ENCODE peak calls at places on chromosomes 16 and 17, in ten cellular contexts. G, I, C, W, S, Q, U, E, P and A are unnamed samples.

GRCh38 chr16:3879258-3879886 is 1.1 kb downstream of the CREBBP start:
- DNase-seq in W (peak; percentile 27), S (no peak), Q (no peak), U (peak; percentile 42), E (peak; percentile 74), G (no peak), C (no peak), I (peak; percentile 45), P (no peak), A (peak; percentile 67)

GRCh38 chr16:73095885-73096341 is 48.0 kb upstream of the ZFHX3 start:
- DNase-seq in W (no peak), C (no peak), U (no peak), P (peak; percentile 82), E (no peak), Q (no peak), G (no peak), S (no peak), I (peak; percentile 20), A (no peak)

GRCh38 chr16:71648921-71649320 is 22.9 kb downstream of the MARVELD3 start:
- DNase-seq in I (no peak), Q (no peak), W (no peak), E (no peak), P (peak; percentile 30), U (no peak), C (no peak), S (no peak), G (no peak), A (no peak)

GRCh38 chr17:44137891-44138709 is 3.6 kb upstream of the HROB start:
- DNase-seq in G (peak; percentile 100), P (peak; percentile 98), S (peak; percentile 78), W (peak; percentile 71), C (peak; percentile 95), U (peak; percentile 28), I (peak; percentile 65), E (peak; percentile 95), Q (peak; percentile 84), A (peak; percentile 73)

GRCh38 chr17:15261063-15261817 is 3.9 kb downstream of the PMP22 start:
- DNase-seq in I (peak; percentile 56), E (no peak), Q (peak; percentile 76), W (peak; percentile 36), U (peak; percentile 60), P (peak; percentile 68), C (no peak), G (peak; percentile 60), S (peak; percentile 52), A (no peak)

GRCh38 chr17:65530985-65531507 is 30.4 kb downstream of the AXIN2 start:
- DNase-seq in S (no peak), W (no peak), P (no peak), C (no peak), E (no peak), G (peak; percentile 88), I (peak; percentile 38), U (no peak), Q (no peak), A (no peak)

GRCh38 chr17:48121921-48122650 is 14.5 kb downstream of the SNX11 start:
- DNase-seq in G (no peak), E (no peak), P (no peak), C (no peak), Q (no peak), I (no peak), U (no peak), S (no peak), W (no peak), A (no peak)

GRCh38 chr16:69924777-69925191 is 26.4 kb upstream of the CLEC18A start:
- DNase-seq in P (no peak), G (peak; percentile 81), E (no peak), S (peak; percentile 85), U (peak; percentile 53), W (no peak), I (peak; percentile 81), C (no peak), Q (peak; percentile 87), A (no peak)

GRCh38 chr17:49944451-49944850 is 24.5 kb upstream of the DLX4 start:
- DNase-seq in P (no peak), I (no peak), E (no peak), C (no peak), W (no peak), G (no peak), U (no peak), Q (no peak), S (no peak), A (no peak)

DNA sequence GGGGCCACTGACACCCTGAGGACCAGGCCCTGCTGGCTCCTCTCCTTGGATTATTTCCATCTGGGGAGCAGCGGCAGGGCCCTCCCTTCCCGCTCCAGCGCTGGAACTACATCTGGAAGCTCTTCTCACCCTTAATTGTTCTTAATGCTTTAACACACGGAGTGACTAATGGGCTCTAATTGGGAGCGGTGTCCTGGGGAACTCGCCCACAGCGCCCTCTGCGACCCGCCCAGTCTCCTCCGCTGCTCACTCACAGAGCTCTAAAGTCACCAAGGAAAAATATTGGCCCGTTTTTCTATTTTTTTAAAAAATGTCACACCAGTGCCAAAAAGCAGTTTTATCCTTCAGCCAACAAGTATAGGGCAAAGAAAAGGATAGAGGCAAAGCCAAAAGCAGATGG is 134.8 kb downstream of the RBFOX3 start:
- DNase-seq in S (no peak), E (no peak), W (no peak), C (no peak), Q (no peak), U (no peak), P (no peak), G (no peak), I (no peak), A (no peak)
- TF ChIP-seq CTCF in S (no peak), E (no peak), W (no peak), C (no peak), Q (no peak), U (no peak), P (no peak), G (no peak), I (no peak), A (no peak)

DNA sequence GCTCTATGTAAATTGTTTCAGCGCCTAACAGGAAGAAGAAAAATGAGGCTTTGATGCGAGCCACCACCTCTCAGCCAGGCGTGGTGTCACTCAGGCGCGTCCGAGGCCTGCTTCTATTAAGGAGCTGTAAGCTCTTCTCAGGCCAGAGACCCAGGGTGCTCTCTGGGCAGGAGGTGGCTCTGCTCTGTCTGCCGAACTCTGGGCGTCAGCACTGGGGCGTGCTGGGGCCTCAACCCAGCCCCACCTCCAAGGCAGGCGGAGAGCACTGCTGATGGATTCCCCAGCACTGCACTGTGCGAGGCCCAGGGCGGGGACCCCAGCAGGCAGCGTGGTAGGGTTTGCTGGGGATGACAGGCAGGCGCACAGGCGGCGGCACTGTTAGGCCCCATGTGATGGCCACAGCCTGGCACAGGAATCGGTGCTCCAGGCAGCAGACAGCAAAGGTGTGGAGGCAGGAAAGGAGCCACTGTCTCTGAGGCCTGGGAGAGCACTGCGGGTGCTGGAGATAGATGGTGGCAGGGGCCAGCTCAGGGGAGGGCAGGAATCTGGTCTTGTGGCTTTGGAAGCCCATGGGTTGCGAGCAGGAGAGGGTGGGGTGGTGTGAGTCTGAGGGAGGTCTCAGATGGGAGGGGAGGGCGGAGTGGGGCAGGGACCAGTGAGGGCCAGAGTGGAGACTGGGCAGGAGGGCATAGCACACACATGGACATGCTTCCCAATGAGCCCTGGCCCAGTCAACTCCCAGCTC is 70.3 kb downstream of the SREBF1 start:
- DNase-seq in G (no peak), P (no peak), Q (no peak), U (no peak), W (no peak), S (no peak), I (no peak), C (no peak), E (no peak), A (no peak)
- TF ChIP-seq POLR2A in G (no peak), P (no peak), Q (no peak), U (no peak), W (no peak), S (no peak), I (no peak), C (no peak), E (no peak), A (no peak)

GRCh38 chr16:84596161-84596560 is 21.7 kb downstream of the COTL1 start:
- DNase-seq in S (no peak), Q (no peak), U (no peak), C (no peak), E (no peak), P (no peak), W (no peak), I (no peak), G (no peak), A (no peak)
- TF ChIP-seq CTCF in S (no peak), Q (no peak), U (no peak), C (no peak), E (no peak), P (no peak), W (no peak), I (no peak), G (no peak), A (no peak)

DNA sequence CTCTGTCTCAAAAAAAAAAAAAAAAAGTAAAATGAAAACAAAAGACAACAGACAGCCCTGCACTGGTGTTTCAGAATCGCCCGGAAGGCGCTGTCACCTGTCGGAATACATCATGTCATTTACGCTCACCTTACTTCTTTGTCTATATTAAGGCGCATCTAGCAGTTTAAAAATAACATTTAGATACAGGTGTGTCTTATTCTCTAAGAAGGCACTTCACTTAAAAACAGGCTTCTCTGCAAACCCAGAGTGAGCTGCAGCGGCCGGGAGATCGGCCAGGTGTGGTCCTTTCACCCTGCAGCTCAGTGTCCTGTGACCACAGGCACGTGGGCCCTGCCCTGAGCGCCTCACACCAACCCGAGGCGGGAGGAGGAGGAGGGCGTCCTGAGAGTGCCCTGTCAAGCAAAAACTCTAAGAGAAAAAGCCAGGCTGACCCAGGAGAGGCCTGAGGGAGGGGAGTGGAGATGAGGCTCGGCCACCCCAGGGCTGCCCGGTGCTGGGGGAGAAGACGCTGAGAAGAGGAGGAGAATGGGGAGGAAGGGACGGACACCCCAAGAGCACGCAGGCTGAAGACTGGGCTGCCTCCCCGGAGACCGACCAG is 3.3 kb upstream of the LMF1 start:
- DNase-seq in G (no peak), C (no peak), E (peak; percentile 60), I (no peak), W (no peak), Q (no peak), S (peak; percentile 63), U (no peak), P (no peak), A (no peak)
- TF ChIP-seq POLR2A in G (no peak), C (no peak), E (no peak), I (no peak), W (no peak), Q (no peak), S (no peak), U (no peak), P (no peak), A (no peak)